ENCODE peak calls at places on chromosomes 11 and 22, in eight cellular contexts. W, M, P, T, E, D, X and R are unnamed samples.

GRCh38 chr22:44338183-44338812 is 25.5 kb upstream of the SHISAL1 start:
- DNase-seq in W (no peak), T (no peak), M (no peak), X (no peak), P (peak; percentile 55), E (no peak), D (no peak), R (no peak)

GRCh38 chr11:71342116-71342515 is 89.7 kb upstream of the SHANK2 start:
- DNase-seq in W (no peak), T (no peak), D (no peak), X (no peak), E (no peak), M (no peak), P (no peak), R (no peak)

GRCh38 chr11:35101223-35101622 is 37.7 kb upstream of the CD44 start:
- DNase-seq in P (no peak), E (no peak), D (no peak), X (no peak), M (no peak), T (no peak), W (no peak), R (no peak)

GRCh38 chr11:86374121-86374520 is 566 bp upstream of the CCDC81 start:
- DNase-seq in W (no peak), E (no peak), D (no peak), M (no peak), P (no peak), T (no peak), X (no peak), R (no peak)

GRCh38 chr11:36002196-36002595 is 58.3 kb downstream of the LDLRAD3 start:
- DNase-seq in X (no peak), P (no peak), D (no peak), E (no peak), M (peak; percentile 22), W (peak; percentile 12), T (no peak), R (no peak)

GRCh38 chr11:134252539-134253188 is 488 bp downstream of the THYN1 start:
- DNase-seq in P (no peak), W (peak; percentile 52), X (no peak), T (peak; percentile 44), E (peak; percentile 45), M (no peak), D (peak; percentile 28), R (no peak)

GRCh38 chr22:43110444-43110926 is at the start of gene BIK:
- DNase-seq in M (no peak), E (peak; percentile 68), X (no peak), T (no peak), D (peak; percentile 50), P (peak; percentile 38), W (peak; percentile 82), R (peak; percentile 65)

GRCh38 chr11:76048763-76049162 is 157.5 kb downstream of the WNT11 start:
- DNase-seq in M (no peak), E (peak; percentile 47), W (peak; percentile 37), X (no peak), D (peak; percentile 34), T (no peak), P (no peak), R (no peak)

GRCh38 chr11:43664295-43664694 is 16.2 kb upstream of the HSD17B12 start:
- DNase-seq in P (no peak), D (no peak), T (no peak), X (no peak), M (no peak), E (no peak), W (no peak), R (no peak)

GRCh38 chr11:50044647-50045046 is 12.0 kb downstream of the OR4C45 start:
- DNase-seq in E (no peak), T (no peak), P (no peak), M (no peak), D (no peak), X (no peak), W (no peak), R (no peak)

GRCh38 chr22:50140615-50141014 is 29.9 kb upstream of the PANX2 start:
- DNase-seq in X (no peak), P (no peak), E (no peak), W (no peak), T (no peak), M (no peak), D (no peak), R (peak; percentile 2)

GRCh38 chr11:32154275-32154674 is 63.4 kb downstream of the RCN1 start:
- DNase-seq in M (no peak), P (no peak), W (no peak), D (no peak), T (peak; percentile 54), E (no peak), X (no peak), R (peak; percentile 12)

GRCh38 chr11:68026391-68027105 is 3.9 kb upstream of the NDUFS8 start:
- DNase-seq in P (no peak), M (no peak), W (no peak), T (no peak), E (no peak), D (no peak), X (no peak), R (no peak)

GRCh38 chr11:9219115-9219514 is 46.0 kb downstream of the DENND5A start:
- DNase-seq in X (no peak), M (no peak), W (no peak), P (no peak), E (no peak), T (no peak), D (no peak), R (no peak)

GRCh38 chr11:19352736-19353110 is 112.0 kb upstream of the E2F8 start:
- DNase-seq in T (no peak), E (no peak), W (no peak), M (no peak), D (peak; percentile 8), P (no peak), X (no peak), R (no peak)

GRCh38 chr11:1301220-1302000 is 8.0 kb downstream of the TOLLIP start:
- DNase-seq in E (no peak), P (no peak), X (no peak), T (no peak), W (no peak), D (no peak), M (no peak), R (no peak)

GRCh38 chr11:61921446-61921845 is 4.1 kb upstream of the RAB3IL1 start:
- DNase-seq in E (no peak), D (no peak), X (peak; percentile 38), T (no peak), P (no peak), W (no peak), M (no peak), R (no peak)

GRCh38 chr11:128738942-128739341 is 45.1 kb downstream of the FLI1 start:
- DNase-seq in D (no peak), T (no peak), E (no peak), X (no peak), M (no peak), P (no peak), W (no peak), R (no peak)
- H3K4me3 ChIP-seq in D (no peak overlapping the region), T (no peak overlapping the region), E (no peak overlapping the region), X (no peak overlapping the region), M (no peak overlapping the region), P (no peak overlapping the region), W (no peak overlapping the region), R (no peak overlapping the region)

DNA sequence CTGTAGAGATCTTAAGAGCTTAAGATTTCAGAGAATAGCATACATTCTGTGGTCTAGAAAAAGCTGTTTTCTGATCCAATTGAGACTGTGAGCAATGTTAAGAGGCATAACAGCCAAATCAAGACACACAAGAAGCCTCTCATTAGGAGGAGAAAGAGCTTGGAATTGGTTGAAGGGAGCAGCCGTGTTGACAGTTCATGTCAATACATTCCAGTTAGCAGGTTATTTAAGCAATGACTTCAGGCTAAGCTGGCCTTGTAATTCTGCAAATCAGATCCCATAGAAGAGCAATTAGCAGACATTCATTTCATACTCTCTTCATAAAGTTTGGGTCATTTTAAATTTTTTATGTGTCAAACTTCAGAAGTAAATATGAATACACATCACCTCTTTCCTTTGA is 50.8 kb downstream of the ETS1 start:
- DNase-seq in P (no peak), E (no peak), T (no peak), M (no peak), D (no peak), W (no peak), X (no peak), R (no peak)
- H3K4me3 ChIP-seq in P (no peak overlapping the region), E (no peak overlapping the region), T (no peak overlapping the region), M (no peak overlapping the region), D (no peak overlapping the region), W (no peak overlapping the region), X (no peak overlapping the region), R (no peak overlapping the region)

GRCh38 chr11:115761817-115762216 is 257.6 kb upstream of the CADM1 start:
- DNase-seq in X (no peak), E (no peak), T (no peak), M (no peak), P (no peak), W (no peak), D (no peak), R (no peak)

GRCh38 chr11:115760921-115761320 is 256.7 kb upstream of the CADM1 start:
- DNase-seq in W (no peak), P (no peak), T (no peak), X (no peak), E (no peak), M (no peak), D (no peak), R (no peak)

GRCh38 chr11:115759622-115760527 is 255.7 kb upstream of the CADM1 start:
- DNase-seq in X (no peak), M (no peak), W (no peak), P (peak; percentile 41), E (peak; percentile 49), D (peak; percentile 43), T (no peak), R (no peak)

GRCh38 chr11:115761348-115761747 is 257.1 kb upstream of the CADM1 start:
- DNase-seq in T (no peak), E (no peak), X (no peak), P (peak; percentile 22), M (no peak), W (no peak), D (no peak), R (no peak)

GRCh38 chr11:115760528-115760837 is 256.3 kb upstream of the CADM1 start:
- DNase-seq in P (no peak), D (peak; percentile 31), W (no peak), M (no peak), X (no peak), E (no peak), T (no peak), R (no peak)
- H3K4me3 ChIP-seq in P (peak overlapping the region; percentile 83), D (no peak overlapping the region), W (no peak overlapping the region), M (peak overlapping the region; percentile 28), X (peak overlapping the region; percentile 70), E (peak overlapping the region; percentile 98), T (peak overlapping the region; percentile 49), R (no peak overlapping the region)

GRCh38 chr11:62925308-62925707 is 4.1 kb upstream of the CHRM1 start:
- DNase-seq in P (no peak), M (no peak), T (no peak), W (no peak), E (no peak), D (no peak), X (no peak), R (no peak)

GRCh38 chr11:62923634-62924411 is 2.7 kb upstream of the CHRM1 start:
- DNase-seq in W (peak; percentile 58), P (no peak), E (no peak), M (no peak), X (no peak), T (no peak), D (peak; percentile 42), R (no peak)

GRCh38 chr11:62928011-62928410 is 6.8 kb upstream of the CHRM1 start:
- DNase-seq in E (no peak), M (no peak), T (no peak), D (no peak), P (no peak), W (no peak), X (no peak), R (no peak)

GRCh38 chr11:62925745-62926668 is 4.8 kb upstream of the CHRM1 start:
- DNase-seq in T (no peak), X (no peak), W (no peak), E (no peak), M (no peak), P (no peak), D (no peak), R (no peak)

GRCh38 chr11:62926669-62927455 is 5.7 kb upstream of the CHRM1 start:
- DNase-seq in P (no peak), D (no peak), X (no peak), T (no peak), E (no peak), W (no peak), M (no peak), R (no peak)
- H3K4me3 ChIP-seq in P (peak overlapping the region; percentile 51), D (no peak overlapping the region), X (peak overlapping the region; percentile 47), T (no peak overlapping the region), E (peak overlapping the region; percentile 10), W (no peak overlapping the region), M (peak overlapping the region; percentile 42), R (no peak overlapping the region)